ENCODE peak calls at places on chromosomes 3 and 15, in four cellular contexts. One of them, this sample, is unnamed.

GRCh38 chr15:43867096-43867495 is 40.3 kb downstream of the WDR76 start:
- DNase-seq in progenitor cell of endocrine pancreas: no peak
- DNase-seq in COR-L47: no peak
- DNase-seq in tibial nerve: no peak
- DNase-seq in this sample: no peak

GRCh38 chr15:40445411-40446055 is 4.8 kb downstream of the BAHD1 start:
- DNase-seq in progenitor cell of endocrine pancreas: no peak
- DNase-seq in COR-L47: no peak
- DNase-seq in tibial nerve: no peak
- DNase-seq in this sample: no peak

GRCh38 chr3:116443096-116443793 is 2.0 kb downstream of the LSAMP start:
- DNase-seq in progenitor cell of endocrine pancreas: no peak
- DNase-seq in tibial nerve: no peak
- DNase-seq in COR-L47: no peak
- DNase-seq in this sample: peak; percentile 35

GRCh38 chr3:4722103-4722502 is 229.0 kb downstream of the ITPR1 start:
- DNase-seq in progenitor cell of endocrine pancreas: no peak
- DNase-seq in tibial nerve: peak; percentile 35
- DNase-seq in COR-L47: no peak
- DNase-seq in this sample: peak; percentile 12

GRCh38 chr3:12509466-12509865 is 25.2 kb downstream of the TSEN2 start:
- DNase-seq in progenitor cell of endocrine pancreas: no peak
- DNase-seq in COR-L47: no peak
- DNase-seq in tibial nerve: no peak
- DNase-seq in this sample: no peak

GRCh38 chr3:48423883-48424695 is 5.8 kb downstream of the PLXNB1 start:
- DNase-seq in progenitor cell of endocrine pancreas: no peak
- DNase-seq in COR-L47: no peak
- DNase-seq in tibial nerve: no peak
- DNase-seq in this sample: no peak

GRCh38 chr15:82999905-83000671 is 11.4 kb downstream of the C15orf40 start:
- DNase-seq in tibial nerve: no peak
- DNase-seq in progenitor cell of endocrine pancreas: no peak
- DNase-seq in COR-L47: peak; percentile 49
- DNase-seq in this sample: peak; percentile 68

GRCh38 chr3:57164606-57165573 is at the start of gene IL17RD:
- DNase-seq in COR-L47: peak; percentile 55
- DNase-seq in progenitor cell of endocrine pancreas: peak; percentile 76
- DNase-seq in tibial nerve: peak; percentile 66
- DNase-seq in this sample: peak; percentile 80

GRCh38 chr3:128270559-128271492 is 117.5 kb downstream of the EEFSEC start:
- DNase-seq in tibial nerve: no peak
- DNase-seq in progenitor cell of endocrine pancreas: no peak
- DNase-seq in COR-L47: no peak
- DNase-seq in this sample: no peak

GRCh38 chr15:59963925-59964324 is 40.2 kb upstream of the FOXB1 start:
- DNase-seq in tibial nerve: no peak
- DNase-seq in COR-L47: no peak
- DNase-seq in progenitor cell of endocrine pancreas: no peak
- DNase-seq in this sample: no peak

This sample was measured in NCI-H1417.